ENCODE peak calls at places on chromosomes 7 and 10, in four cellular contexts. G is K562, I is HepG2, F is SK-N-SH. E is an unnamed sample.

GRCh38 chr10:32787690-32788284 is 170.2 kb downstream of the ITGB1 start:
- DNase-seq in G (no peak), I (no peak), F (no peak), E (no peak)

GRCh38 chr7:142385528-142386340 is 127.9 kb upstream of the PRSS58 start:
- DNase-seq in G (peak), I (peak), F (peak), E (peak)

GRCh38 chr10:97407211-97407951 is 6.2 kb upstream of the RRP12 start:
- DNase-seq in G (peak), I (peak), F (peak), E (peak)

GRCh38 chr7:71348751-71349415 is 216.9 kb downstream of the GALNT17 start:
- DNase-seq in G (no peak), I (no peak), F (no peak), E (no peak)

GRCh38 chr7:121994625-121995410 is 121.9 kb downstream of the PTPRZ1 start:
- DNase-seq in G (peak), I (peak), F (peak), E (peak)

GRCh38 chr10:16441106-16441850 is 4.5 kb downstream of the PTER start:
- DNase-seq in G (no peak), I (no peak), F (peak), E (no peak)

GRCh38 chr10:70337201-70337651 is 45.2 kb downstream of the LRRC20 start:
- DNase-seq in G (no peak), I (no peak), F (no peak), E (no peak)

GRCh38 chr7:114539575-114539974 is 125.0 kb downstream of the FOXP2 start:
- DNase-seq in G (no peak), I (peak), F (no peak), E (peak)

GRCh38 chr10:368579-369255 is 233.5 kb downstream of the ZMYND11 start:
- DNase-seq in G (no peak), I (no peak), F (peak), E (no peak)

GRCh38 chr7:12635830-12636229 is 51.6 kb upstream of the ARL4A start:
- DNase-seq in G (no peak), I (no peak), F (no peak), E (no peak)

GRCh38 chr10:31581741-31582323 is 262.8 kb downstream of the ZEB1 start:
- DNase-seq in G (no peak), I (no peak), F (peak), E (peak)

GRCh38 chr10:4130685-4131084 is 345.7 kb upstream of the KLF6 start:
- DNase-seq in G (no peak), I (no peak), F (no peak), E (no peak)

GRCh38 chr10:119713744-119714483 is 11.9 kb upstream of the INPP5F start:
- DNase-seq in G (no peak), I (no peak), F (peak), E (no peak)

GRCh38 chr7:2013381-2014311 is 219.1 kb downstream of the MAD1L1 start:
- DNase-seq in G (no peak), I (no peak), F (peak), E (no peak)

GRCh38 chr7:66939325-66939724 is 18.3 kb downstream of the TMEM248 start:
- DNase-seq in G (no peak), I (no peak), F (no peak), E (no peak)

GRCh38 chr10:76769161-76769560 is 868.4 kb downstream of the KCNMA1 start:
- DNase-seq in G (no peak), I (no peak), F (no peak), E (no peak)

GRCh38 chr7:126699707-126700106 is 553.0 kb downstream of the GRM8 start:
- DNase-seq in G (peak), I (no peak), F (peak), E (no peak)

GRCh38 chr10:29386347-29386999 is 97.6 kb downstream of the LYZL1 start:
- DNase-seq in G (peak), I (peak), F (peak), E (no peak)

GRCh38 chr10:29668628-29669027 is 33.9 kb upstream of the SVIL start:
- DNase-seq in G (no peak), I (no peak), F (no peak), E (no peak)

GRCh38 chr7:152112829-152113228 is 87.4 kb downstream of the GALNT11 start:
- DNase-seq in G (no peak), I (no peak), F (no peak), E (no peak)

GRCh38 chr7:25831901-25832411 is 320.0 kb upstream of the NFE2L3 start:
- DNase-seq in G (no peak), I (no peak), F (no peak), E (no peak)

GRCh38 chr7:55050286-55050685 is 31.5 kb downstream of the EGFR start:
- DNase-seq in G (no peak), I (no peak), F (no peak), E (no peak)

DNA sequence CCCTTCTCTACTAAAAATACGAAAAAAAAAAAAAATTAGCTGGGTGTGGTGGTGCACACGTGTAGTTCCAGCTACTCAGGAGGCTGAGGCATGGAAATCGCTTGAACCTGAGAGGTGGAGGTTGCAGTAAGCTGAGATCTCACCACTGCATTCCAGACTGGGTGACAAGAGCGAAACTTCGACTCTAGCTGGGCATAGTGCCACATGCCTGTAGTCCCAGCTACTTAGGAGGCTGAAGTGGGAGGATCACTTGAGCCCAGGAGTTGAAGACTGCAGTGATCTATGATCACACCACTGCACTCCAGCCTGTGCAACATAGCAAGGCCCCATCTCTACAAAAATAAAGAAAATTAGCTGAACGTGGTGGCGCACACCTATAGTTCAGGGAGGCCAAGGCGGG is 1.2 kb upstream of the SPACDR start:
- DNase-seq in G (no peak), I (no peak), F (no peak), E (no peak)
- TF ChIP-seq ELF1 in G (no peak), I (no peak), F (no peak), E (no peak)

GRCh38 chr7:3105856-3106255 is 62.2 kb upstream of the CARD11 start:
- DNase-seq in G (no peak), I (no peak), F (no peak), E (no peak)
- H2AFZ ChIP-seq in G (no peak), I (no peak), F (no peak), E (no peak)

GRCh38 chr7:106041140-106041717 is 70.9 kb downstream of the SYPL1 start:
- DNase-seq in G (peak), I (peak), F (peak), E (peak)
- TF ChIP-seq ELF1 in G (no peak), I (no peak), F (no peak), E (no peak)

GRCh38 chr10:132575320-132576201 is 38.0 kb downstream of the INPP5A start:
- DNase-seq in G (no peak), I (no peak), F (no peak), E (no peak)
- H2AFZ ChIP-seq in G (no peak), I (no peak), F (no peak), E (no peak)

DNA sequence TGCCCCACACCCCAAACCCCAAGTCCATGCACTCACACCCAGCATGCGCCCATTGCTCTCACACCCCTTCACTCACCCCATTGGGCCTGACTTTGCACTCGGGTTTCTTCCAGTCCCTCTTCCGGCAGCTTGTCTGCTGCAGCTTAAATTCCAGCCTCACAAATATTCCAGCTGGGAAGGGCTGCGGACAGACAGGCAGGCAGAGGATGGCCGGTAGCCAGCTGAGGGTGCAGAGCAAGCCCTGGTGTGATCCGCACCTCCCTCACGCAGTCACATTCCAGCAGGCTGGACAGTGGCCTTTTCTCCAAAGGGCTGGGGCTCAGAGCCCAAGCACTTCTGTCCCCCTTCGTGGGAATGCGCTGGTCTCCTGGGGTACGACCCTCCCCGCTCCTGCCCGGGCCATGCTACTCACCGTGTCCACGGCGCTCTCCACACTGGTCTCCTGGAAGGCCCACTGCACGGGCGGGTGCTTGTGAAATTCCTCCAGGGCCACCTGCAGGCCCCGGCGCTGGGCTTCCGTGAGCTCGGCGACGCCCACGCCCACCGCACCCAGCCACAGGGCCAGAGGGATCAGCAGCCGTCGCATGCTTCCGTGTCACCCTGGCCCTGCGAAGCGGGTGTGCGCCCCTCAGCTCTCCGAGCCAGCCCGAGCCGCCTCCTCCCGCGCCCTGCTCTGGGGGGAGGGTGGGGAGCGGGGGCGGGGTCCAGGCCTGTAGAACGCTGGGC is 1.2 kb downstream of the RARRES2 start:
- DNase-seq in G (no peak), I (peak), F (no peak), E (no peak)
- TF ChIP-seq ELF1 in G (no peak), I (peak), F (no peak), E (no peak)

DNA sequence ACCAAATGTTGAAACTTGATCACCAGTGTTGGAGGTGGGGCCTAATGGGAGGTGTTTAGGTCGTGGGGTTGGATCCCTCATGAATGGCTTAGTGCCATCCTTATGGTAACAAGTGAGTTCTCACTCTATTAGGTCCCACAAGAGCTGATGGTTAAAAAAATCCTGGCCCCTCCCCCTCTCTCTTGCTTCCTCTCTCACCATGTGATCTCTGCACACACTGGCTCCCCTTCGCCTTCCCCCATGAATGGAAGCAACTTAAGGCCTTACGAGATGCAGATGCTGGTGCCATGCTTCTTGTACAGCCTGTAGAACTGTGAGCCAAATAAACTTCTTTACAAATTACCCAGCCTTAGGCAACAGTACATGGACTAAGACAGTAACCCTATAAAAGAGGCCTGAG is 62.7 kb downstream of the PPP1R3C start:
- DNase-seq in G (no peak), I (no peak), F (no peak), E (no peak)
- H2AFZ ChIP-seq in G (peak), I (no peak), F (no peak), E (no peak)

DNA sequence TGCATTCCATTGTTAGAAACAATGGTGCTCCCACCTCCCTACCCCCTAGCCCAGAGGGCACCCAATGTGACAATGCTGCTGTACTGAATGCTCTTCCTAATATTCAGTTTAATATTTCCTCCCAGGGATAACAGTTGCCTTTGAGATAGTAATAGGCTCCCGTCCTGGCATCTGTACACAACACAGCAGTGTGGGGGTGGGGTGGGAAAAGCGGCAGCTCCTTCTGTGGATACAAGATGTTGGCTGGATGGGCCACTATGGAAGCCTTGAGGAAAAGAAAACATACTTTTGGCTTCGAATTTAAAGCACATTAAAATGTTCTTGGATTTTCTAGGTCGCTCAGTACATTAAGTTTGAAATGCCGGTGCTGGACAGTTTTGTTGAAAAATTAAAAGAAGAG is 9.2 kb upstream of the ZNF22 start:
- DNase-seq in G (no peak), I (no peak), F (no peak), E (no peak)
- TF ChIP-seq ELF1 in G (no peak), I (no peak), F (no peak), E (no peak)

GRCh38 chr7:140398821-140399220 is 491 bp upstream of the SLC37A3 start:
- DNase-seq in G (no peak), I (no peak), F (no peak), E (no peak)
- H2AFZ ChIP-seq in G (peak), I (no peak), F (no peak), E (peak)

GRCh38 chr7:118755067-118755625 is 530.6 kb downstream of the ANKRD7 start:
- DNase-seq in G (no peak), I (no peak), F (no peak), E (no peak)
- TF ChIP-seq ELF1 in G (no peak), I (no peak), F (no peak), E (no peak)

E was measured in HCT116.